ENCODE peak calls at places on chromosomes 12 and 14, in five cellular contexts. H is neuronal stem cell, B is T-helper 1 cell, Y is NCI-H2081, G is HFFc6. U is an unnamed sample.

GRCh38 chr14:104792945-104793702 is 2.4 kb downstream of the AKT1 start:
- DNase-seq in B (no peak), Y (no peak), G (no peak), H (no peak), U (no peak)

GRCh38 chr12:130460611-130461478 is 123.2 kb downstream of the PIWIL1 start:
- DNase-seq in B (no peak), G (no peak), H (no peak), Y (no peak), U (no peak)

GRCh38 chr14:81341405-81342180 is 58.5 kb downstream of the STON2 start:
- DNase-seq in H (no peak), G (no peak), B (no peak), Y (peak), U (no peak)

GRCh38 chr12:46451276-46452021 is 78.9 kb upstream of the SLC38A2 start:
- DNase-seq in H (no peak), B (no peak), G (no peak), Y (no peak), U (no peak)

GRCh38 chr12:107990325-107990724 is 138.8 kb upstream of the WSCD2 start:
- DNase-seq in H (peak), G (no peak), Y (peak), B (no peak), U (no peak)

GRCh38 chr12:111426341-111427185 is 20.8 kb downstream of the SH2B3 start:
- DNase-seq in G (peak), Y (no peak), B (no peak), H (no peak), U (no peak)

GRCh38 chr12:122527478-122527944 is 462 bp downstream of the KNTC1 start:
- DNase-seq in G (no peak), B (no peak), Y (peak), H (no peak), U (peak)

GRCh38 chr12:124679533-124680371 is 112.3 kb upstream of the NCOR2 start:
- DNase-seq in Y (no peak), G (no peak), H (no peak), B (no peak), U (no peak)

GRCh38 chr14:76985540-76986260 is 42.8 kb downstream of the IRF2BPL start:
- DNase-seq in B (no peak), Y (no peak), H (no peak), G (peak), U (no peak)

GRCh38 chr14:64137657-64138290 is 156.4 kb downstream of the ESR2 start:
- DNase-seq in Y (no peak), G (peak), H (no peak), B (no peak), U (peak)

GRCh38 chr12:56337753-56338221 is 897 bp upstream of the IL23A start:
- DNase-seq in H (no peak), Y (no peak), B (no peak), G (no peak), U (no peak)

GRCh38 chr14:35535794-35536112 is 1.8 kb downstream of the INSM2 start:
- DNase-seq in Y (no peak), H (no peak), G (no peak), B (no peak), U (no peak)

GRCh38 chr14:65940056-65940735 is 527.7 kb downstream of the FUT8 start:
- DNase-seq in B (no peak), H (no peak), Y (no peak), G (no peak), U (no peak)

GRCh38 chr12:120540445-120540844 is 6.3 kb downstream of the RNF10 start:
- DNase-seq in H (no peak), B (no peak), Y (no peak), G (no peak), U (no peak)

GRCh38 chr12:77299001-77299400 is 233.6 kb upstream of the E2F7 start:
- DNase-seq in H (no peak), B (no peak), Y (no peak), G (no peak), U (no peak)

GRCh38 chr14:54374117-54374884 is 22.5 kb upstream of the CDKN3 start:
- DNase-seq in H (no peak), Y (no peak), G (no peak), B (no peak), U (no peak)

GRCh38 chr14:104980601-104981531 is 2.7 kb upstream of the AHNAK2 start:
- DNase-seq in G (no peak), Y (no peak), H (no peak), B (no peak), U (no peak)

GRCh38 chr14:69682607-69683263 is 71.3 kb downstream of the SUSD6 start:
- DNase-seq in G (no peak), H (no peak), B (no peak), Y (no peak), U (no peak)

GRCh38 chr14:55976619-55977018 is 141.6 kb upstream of the PELI2 start:
- DNase-seq in B (no peak), H (no peak), G (no peak), Y (peak), U (no peak)

GRCh38 chr12:47303207-47303606 is 223.4 kb upstream of the AMIGO2 start:
- DNase-seq in B (no peak), Y (no peak), G (no peak), H (no peak), U (peak)

GRCh38 chr12:3107071-3107583 is 29.9 kb downstream of the TSPAN9 start:
- DNase-seq in H (no peak), B (no peak), G (peak), Y (no peak), U (no peak)

GRCh38 chr12:76085159-76085868 is 829 bp upstream of the NAP1L1 start:
- DNase-seq in G (peak), B (no peak), H (peak), Y (peak), U (peak)

GRCh38 chr12:46299846-46300245 is 31.0 kb upstream of the SLC38A1 start:
- DNase-seq in G (no peak), Y (peak), B (no peak), H (no peak), U (no peak)

GRCh38 chr14:69715725-69716482 is 51.0 kb upstream of the SRSF5 start:
- DNase-seq in H (no peak), G (peak), B (no peak), Y (peak), U (peak)

GRCh38 chr14:98070521-98070920 is 1201.5 kb downstream of the BCL11B start:
- DNase-seq in Y (no peak), B (no peak), H (no peak), G (no peak), U (no peak)

GRCh38 chr12:57756406-57757341 is 1.8 kb downstream of the MARCHF9 start:
- DNase-seq in H (no peak), B (no peak), G (no peak), Y (peak), U (no peak)

U was measured in hepatic stellate cell.